ENCODE peak calls at places on chromosomes 13 and 19, in nine cellular contexts. G is stimulated activated naive B cell treated with anti-CD40 and anti-IgM and Interleukin-4, amounts not matched to agents 10 μg/mL and 1 μg/mL and 100 μg/mL, for 72 hours; U is A172; N is NCI-H1105; A is breast epithelium; I is GM12865; K is foreskin fibroblast; S is frontal cortex; P is MCF 10A. X is an unnamed sample.

GRCh38 chr13:51806571-51806970 is 2.6 kb upstream of the DHRS12 start:
- DNase-seq in G (no peak), U (no peak), N (peak), A (no peak), I (peak), K (peak), S (no peak), P (no peak), X (peak)

GRCh38 chr19:36489920-36490415 is 607 bp upstream of the ZNF566 start:
- DNase-seq in G (peak), U (no peak), N (peak), A (peak), I (peak), K (peak), S (peak), P (no peak), X (no peak)

GRCh38 chr19:28184997-28185396 is 1028.0 kb downstream of the UQCRFS1 start:
- DNase-seq in G (no peak), U (peak), N (no peak), A (no peak), I (no peak), K (no peak), S (no peak), P (no peak), X (no peak)

GRCh38 chr19:42176649-42176989 is 40.9 kb downstream of the DEDD2 start:
- DNase-seq in G (no peak), U (no peak), N (no peak), A (no peak), I (no peak), K (no peak), S (no peak), P (peak), X (no peak)

GRCh38 chr19:49890349-49891311 is 6.1 kb downstream of the IL4I1 start:
- DNase-seq in G (peak), U (no peak), N (peak), A (no peak), I (peak), K (peak), S (no peak), P (no peak), X (no peak)

GRCh38 chr13:113117335-113117872 is 5.2 kb upstream of the F10 start:
- DNase-seq in G (no peak), U (peak), N (no peak), A (no peak), I (no peak), K (peak), S (no peak), P (no peak), X (no peak)

GRCh38 chr13:112213467-112214245 is 146.7 kb downstream of the SOX1 start:
- DNase-seq in G (no peak), U (no peak), N (peak), A (peak), I (no peak), K (no peak), S (no peak), P (no peak), X (no peak)

GRCh38 chr19:18743281-18743825 is 47.8 kb downstream of the COMP start:
- DNase-seq in G (no peak), U (no peak), N (no peak), A (no peak), I (no peak), K (peak), S (no peak), P (no peak), X (peak)

GRCh38 chr13:79659161-79659560 is 178.2 kb downstream of the NDFIP2 start:
- DNase-seq in G (no peak), U (no peak), N (peak), A (no peak), I (no peak), K (peak), S (no peak), P (no peak), X (peak)

GRCh38 chr19:50325310-50326100 is 3.7 kb downstream of the KCNC3 start:
- DNase-seq in G (peak), U (peak), N (peak), A (no peak), I (peak), K (peak), S (peak), P (peak), X (peak)

GRCh38 chr13:110161112-110161897 is 145.7 kb downstream of the COL4A1 start:
- DNase-seq in G (no peak), U (no peak), N (no peak), A (no peak), I (no peak), K (no peak), S (no peak), P (no peak), X (no peak)

GRCh38 chr19:4977299-4978174 is 8.6 kb downstream of the KDM4B start:
- DNase-seq in G (peak), U (peak), N (peak), A (no peak), I (no peak), K (peak), S (no peak), P (peak), X (no peak)

GRCh38 chr19:52716578-52716977 is 18.3 kb downstream of the ZNF611 start:
- DNase-seq in G (no peak), U (no peak), N (no peak), A (no peak), I (no peak), K (no peak), S (no peak), P (no peak), X (no peak)

GRCh38 chr13:108176685-108177274 is 38.6 kb downstream of the LIG4 start:
- DNase-seq in G (no peak), U (no peak), N (no peak), A (no peak), I (peak), K (peak), S (peak), P (peak), X (peak)

GRCh38 chr13:39186205-39186880 is 148.1 kb downstream of the NHLRC3 start:
- DNase-seq in G (no peak), U (no peak), N (no peak), A (no peak), I (no peak), K (no peak), S (no peak), P (no peak), X (no peak)

GRCh38 chr19:13163609-13164364 is 13.6 kb downstream of the IER2 start:
- DNase-seq in G (peak), U (peak), N (no peak), A (peak), I (peak), K (peak), S (peak), P (peak), X (peak)

GRCh38 chr13:68190826-68191225 is 960.7 kb upstream of the PCDH9 start:
- DNase-seq in G (no peak), U (peak), N (no peak), A (no peak), I (no peak), K (no peak), S (no peak), P (peak), X (no peak)

GRCh38 chr13:63699948-63700347 is 2284.3 kb upstream of the PCDH20 start:
- DNase-seq in G (no peak), U (no peak), N (no peak), A (no peak), I (no peak), K (no peak), S (no peak), P (no peak), X (no peak)

GRCh38 chr13:107834717-107835116 is 380.6 kb downstream of the LIG4 start:
- DNase-seq in G (no peak), U (peak), N (no peak), A (no peak), I (no peak), K (no peak), S (no peak), P (no peak), X (no peak)

GRCh38 chr13:50229935-50230334 is 214.7 kb downstream of the KCNRG start:
- DNase-seq in G (no peak), U (no peak), N (no peak), A (no peak), I (no peak), K (peak), S (no peak), P (peak), X (no peak)

GRCh38 chr13:111908981-111909380 is 158.0 kb upstream of the SOX1 start:
- DNase-seq in G (no peak), U (no peak), N (no peak), A (no peak), I (no peak), K (no peak), S (no peak), P (no peak), X (no peak)

GRCh38 chr13:76014618-76015315 is 378.6 kb downstream of the LMO7 start:
- DNase-seq in G (no peak), U (no peak), N (no peak), A (no peak), I (no peak), K (peak), S (no peak), P (no peak), X (no peak)

GRCh38 chr13:77800219-77800618 is 102.7 kb downstream of the SLAIN1 start:
- DNase-seq in G (no peak), U (no peak), N (no peak), A (no peak), I (no peak), K (peak), S (no peak), P (no peak), X (no peak)

GRCh38 chr13:91621161-91621560 is 222.7 kb downstream of the GPC5 start:
- DNase-seq in G (no peak), U (no peak), N (no peak), A (no peak), I (no peak), K (no peak), S (no peak), P (no peak), X (no peak)

GRCh38 chr19:8251025-8251472 is 41.9 kb downstream of the CERS4 start:
- DNase-seq in G (no peak), U (no peak), N (no peak), A (peak), I (no peak), K (peak), S (no peak), P (peak), X (no peak)

GRCh38 chr19:11148001-11148400 is 7.6 kb downstream of the SPC24 start:
- DNase-seq in G (no peak), U (no peak), N (no peak), A (no peak), I (no peak), K (peak), S (no peak), P (no peak), X (no peak)